ENCODE peak calls at places on chromosomes 3 and 15, in four cellular contexts. W is CD8-positive, alpha-beta T cell; Z is endothelial cell; J is cardiac muscle cell. G is an unnamed sample.

GRCh38 chr3:69294014-69294771 is 91.7 kb downstream of the FRMD4B start:
- DNase-seq in J (peak), Z (no peak), W (no peak), G (no peak)

GRCh38 chr3:23203651-23204111 is 554 bp downstream of the UBE2E2 start:
- DNase-seq in Z (peak), J (peak), W (no peak), G (no peak)

GRCh38 chr3:66582721-66583141 is 81.9 kb upstream of the LRIG1 start:
- DNase-seq in W (peak), Z (no peak), J (no peak), G (no peak)

GRCh38 chr15:100929641-100930042 is 10.5 kb downstream of the LRRK1 start:
- DNase-seq in J (peak), Z (peak), W (no peak), G (no peak)

GRCh38 chr3:99562990-99563607 is 75.3 kb upstream of the COL8A1 start:
- DNase-seq in J (no peak), Z (no peak), W (no peak), G (no peak)

GRCh38 chr3:100634493-100635272 is 25.3 kb downstream of the ADGRG7 start:
- DNase-seq in Z (peak), J (peak), W (no peak), G (no peak)

GRCh38 chr15:65550681-65551098 is 20.4 kb downstream of the HACD3 start:
- DNase-seq in J (no peak), Z (no peak), W (no peak), G (no peak)

GRCh38 chr15:34714476-34715121 is 40.2 kb downstream of the GJD2 start:
- DNase-seq in Z (no peak), W (no peak), J (no peak), G (no peak)

GRCh38 chr3:34508732-34509131 is 710.3 kb downstream of the PDCD6IP start:
- DNase-seq in W (no peak), Z (no peak), J (no peak), G (no peak)

GRCh38 chr3:43755511-43756200 is 64.9 kb downstream of the ABHD5 start:
- DNase-seq in W (no peak), Z (no peak), J (no peak), G (no peak)

GRCh38 chr3:119518026-119518425 is 19.7 kb downstream of the TIMMDC1 start:
- DNase-seq in W (no peak), J (no peak), Z (no peak), G (no peak)

GRCh38 chr3:114640126-114640525 is 346.3 kb downstream of the TIGIT start:
- DNase-seq in W (no peak), Z (no peak), J (no peak), G (no peak)

GRCh38 chr15:39177561-39177960 is 403.3 kb upstream of the THBS1 start:
- DNase-seq in J (no peak), W (no peak), Z (no peak), G (no peak)

DNA sequence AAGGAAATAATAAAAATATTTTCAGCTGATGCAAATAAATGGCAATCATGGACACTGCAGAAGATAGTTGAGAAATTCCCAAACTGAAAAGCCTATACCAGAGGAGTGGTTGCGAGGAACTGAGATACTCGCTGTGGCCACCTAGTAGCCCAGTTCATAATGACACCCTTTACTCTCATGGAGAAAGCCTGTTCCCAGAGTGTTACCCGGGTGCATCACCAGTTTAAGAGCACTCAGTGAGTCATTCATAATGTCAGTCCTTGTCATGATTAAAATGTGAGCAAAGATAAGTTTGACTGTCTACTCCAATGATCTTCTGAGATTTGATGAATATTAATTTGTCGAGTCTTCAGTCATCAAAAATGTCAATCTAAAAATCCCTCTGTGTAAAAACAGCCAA is 138.4 kb upstream of the LRRC3B start:
- DNase-seq in Z (peak), J (peak), W (no peak), G (peak)
- TF ChIP-seq CTCF in Z (peak), J (no peak), W (no peak), G (peak)

DNA sequence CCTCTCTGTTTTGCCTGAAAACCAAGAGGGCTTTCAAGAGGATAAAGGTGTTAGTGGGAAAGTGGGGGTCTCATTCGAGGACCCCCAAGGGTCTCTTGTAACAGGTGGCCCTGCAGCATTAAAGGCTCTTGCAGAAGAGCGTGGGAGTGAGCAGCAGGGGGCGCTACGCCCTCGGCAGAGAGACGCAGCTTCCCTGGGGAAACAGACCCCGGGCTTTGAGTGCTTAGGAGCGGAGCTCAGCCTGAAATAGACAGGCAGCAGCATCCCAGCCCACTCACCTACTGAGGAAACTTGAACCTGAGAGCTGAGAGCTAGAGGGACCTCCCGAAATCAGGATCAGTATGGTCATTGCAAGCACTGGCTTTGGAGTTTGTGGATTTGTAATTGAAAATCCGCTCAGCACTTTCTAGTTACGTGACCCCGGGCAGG is 25.7 kb downstream of the RPLP1 start:
- DNase-seq in W (no peak), Z (peak), J (peak), G (peak)
- TF ChIP-seq CTCF in W (peak), Z (peak), J (peak), G (peak)

GRCh38 chr15:68875377-68876116 is 54.8 kb upstream of the SPESP1 start:
- DNase-seq in W (peak), J (peak), Z (peak), G (peak)
- TF ChIP-seq CTCF in W (peak), J (peak), Z (peak), G (peak)

GRCh38 chr15:58386641-58387040 is 45.1 kb upstream of the LIPC start:
- DNase-seq in Z (no peak), J (no peak), W (no peak), G (no peak)
- TF ChIP-seq CTCF in Z (no peak), J (no peak), W (no peak), G (no peak)

GRCh38 chr3:72265661-72266370 is 480.9 kb upstream of the PROK2 start:
- DNase-seq in Z (no peak), J (no peak), W (no peak), G (no peak)
- TF ChIP-seq CTCF in Z (no peak), J (peak), W (no peak), G (no peak)

GRCh38 chr3:111769110-111769509 is 90.0 kb upstream of the PHLDB2 start:
- DNase-seq in W (no peak), Z (no peak), J (no peak), G (no peak)
- TF ChIP-seq CTCF in W (no peak), Z (no peak), J (no peak), G (no peak)

G was measured in progenitor cell of endocrine pancreas.